ENCODE peak calls at places on chromosomes 11 and 22, in nine cellular contexts. U is body of pancreas, P is Peyer's patch, I is esophagus squamous epithelium, R is lower leg skin, J is transverse colon, L is tibial nerve, F is IMR-90, T is heart left ventricle. G is an unnamed sample.

GRCh38 chr11:22359295-22359694 is 21.1 kb downstream of the SLC17A6 start:
- DNase-seq in U (no peak), P (no peak), I (no peak), R (no peak), J (no peak), L (no peak), F (no peak), T (no peak), G (no peak)

GRCh38 chr22:19011075-19011474 is 75.0 kb upstream of the PRODH start:
- DNase-seq in U (no peak), P (no peak), I (no peak), R (no peak), J (no peak), L (no peak), F (no peak), T (no peak), G (no peak)

GRCh38 chr11:129317564-129317963 is 58.1 kb upstream of the BARX2 start:
- DNase-seq in U (peak), P (no peak), I (no peak), R (no peak), J (no peak), L (no peak), F (no peak), T (no peak), G (no peak)

GRCh38 chr11:44749160-44749559 is 22.4 kb downstream of the TSPAN18 start:
- DNase-seq in U (no peak), P (no peak), I (no peak), R (peak), J (no peak), L (no peak), F (no peak), T (no peak), G (no peak)

GRCh38 chr11:5242933-5243844 is 6.5 kb downstream of the HBG1 start:
- DNase-seq in U (no peak), P (no peak), I (no peak), R (no peak), J (no peak), L (no peak), F (peak), T (no peak), G (no peak)

GRCh38 chr11:128603752-128604472 is 16.6 kb upstream of the ETS1 start:
- DNase-seq in U (no peak), P (no peak), I (no peak), R (no peak), J (no peak), L (no peak), F (no peak), T (no peak), G (no peak)

GRCh38 chr11:128888034-128888985 is 2.8 kb upstream of the KCNJ5 start:
- DNase-seq in U (peak), P (peak), I (no peak), R (no peak), J (no peak), L (no peak), F (no peak), T (no peak), G (no peak)

GRCh38 chr11:117677729-117678310 is 119.2 kb downstream of the DSCAML1 start:
- DNase-seq in U (no peak), P (no peak), I (no peak), R (no peak), J (no peak), L (no peak), F (no peak), T (peak), G (no peak)

GRCh38 chr22:42379961-42380537 is 52.2 kb downstream of the NFAM1 start:
- DNase-seq in U (no peak), P (no peak), I (no peak), R (no peak), J (no peak), L (no peak), F (no peak), T (no peak), G (no peak)

GRCh38 chr11:87173185-87174039 is 135.7 kb downstream of the TMEM135 start:
- DNase-seq in U (no peak), P (no peak), I (no peak), R (no peak), J (no peak), L (no peak), F (peak), T (no peak), G (no peak)

GRCh38 chr11:32231909-32232493 is 141.1 kb downstream of the RCN1 start:
- DNase-seq in U (no peak), P (no peak), I (no peak), R (no peak), J (no peak), L (no peak), F (peak), T (no peak), G (no peak)

GRCh38 chr11:33687733-33688479 is 12.7 kb downstream of the C11orf91 start:
- DNase-seq in U (peak), P (peak), I (no peak), R (no peak), J (no peak), L (no peak), F (peak), T (no peak), G (peak)

GRCh38 chr11:96143016-96143670 is 199.9 kb downstream of the MAML2 start:
- DNase-seq in U (no peak), P (no peak), I (no peak), R (no peak), J (no peak), L (no peak), F (no peak), T (no peak), G (no peak)

GRCh38 chr11:74322667-74323066 is 11.2 kb upstream of the P4HA3 start:
- DNase-seq in U (peak), P (no peak), I (no peak), R (no peak), J (no peak), L (peak), F (peak), T (peak), G (peak)

GRCh38 chr11:14793546-14793945 is 98.5 kb downstream of the CYP2R1 start:
- DNase-seq in U (no peak), P (no peak), I (no peak), R (no peak), J (no peak), L (no peak), F (no peak), T (no peak), G (no peak)

GRCh38 chr11:7555067-7555699 is 41.4 kb downstream of the PPFIBP2 start:
- DNase-seq in U (peak), P (peak), I (no peak), R (no peak), J (peak), L (no peak), F (no peak), T (peak), G (peak)

GRCh38 chr22:27975381-27976013 is 56.4 kb upstream of the PITPNB start:
- DNase-seq in U (no peak), P (no peak), I (no peak), R (peak), J (no peak), L (no peak), F (peak), T (no peak), G (no peak)

GRCh38 chr22:17832665-17833064 is 58.4 kb upstream of the BID start:
- DNase-seq in U (no peak), P (peak), I (no peak), R (no peak), J (peak), L (no peak), F (no peak), T (peak), G (peak)

GRCh38 chr22:44683237-44683636 is 18.8 kb upstream of the PRR5 start:
- DNase-seq in U (no peak), P (no peak), I (no peak), R (no peak), J (no peak), L (no peak), F (no peak), T (no peak), G (no peak)

GRCh38 chr11:20161230-20161918 is 1.1 kb upstream of the DBX1 start:
- DNase-seq in U (no peak), P (no peak), I (no peak), R (no peak), J (no peak), L (no peak), F (no peak), T (no peak), G (no peak)

GRCh38 chr22:29503811-29504372 is 23.9 kb downstream of the NEFH start:
- DNase-seq in U (peak), P (peak), I (no peak), R (no peak), J (peak), L (peak), F (peak), T (peak), G (peak)

GRCh38 chr11:1233351-1234053 is 10.6 kb downstream of the MUC5B start:
- DNase-seq in U (no peak), P (no peak), I (no peak), R (peak), J (peak), L (no peak), F (no peak), T (peak), G (no peak)
- TF ChIP-seq CTCF in U (no peak), P (no peak), I (no peak), R (no peak), J (no peak), L (no peak), F (no peak), T (no peak), G (no peak)

GRCh38 chr22:39932918-39933649 is 27.1 kb upstream of the TMA7B start:
- DNase-seq in U (peak), P (peak), I (no peak), R (peak), J (peak), L (no peak), F (no peak), T (no peak), G (peak)
- TF ChIP-seq POLR2A in U (no peak), P (no peak), I (no peak), R (no peak), J (no peak), L (no peak), F (no peak), T (no peak), G (no peak)

GRCh38 chr11:78583889-78584288 is 9.2 kb upstream of the NARS2 start:
- DNase-seq in U (no peak), P (no peak), I (no peak), R (no peak), J (no peak), L (no peak), F (no peak), T (no peak), G (no peak)

GRCh38 chr11:78588517-78588916 is 13.9 kb upstream of the NARS2 start:
- DNase-seq in U (no peak), P (no peak), I (no peak), R (no peak), J (no peak), L (no peak), F (no peak), T (no peak), G (no peak)

GRCh38 chr11:78587446-78587845 is 12.8 kb upstream of the NARS2 start:
- DNase-seq in U (no peak), P (no peak), I (no peak), R (no peak), J (no peak), L (no peak), F (no peak), T (no peak), G (no peak)

DNA sequence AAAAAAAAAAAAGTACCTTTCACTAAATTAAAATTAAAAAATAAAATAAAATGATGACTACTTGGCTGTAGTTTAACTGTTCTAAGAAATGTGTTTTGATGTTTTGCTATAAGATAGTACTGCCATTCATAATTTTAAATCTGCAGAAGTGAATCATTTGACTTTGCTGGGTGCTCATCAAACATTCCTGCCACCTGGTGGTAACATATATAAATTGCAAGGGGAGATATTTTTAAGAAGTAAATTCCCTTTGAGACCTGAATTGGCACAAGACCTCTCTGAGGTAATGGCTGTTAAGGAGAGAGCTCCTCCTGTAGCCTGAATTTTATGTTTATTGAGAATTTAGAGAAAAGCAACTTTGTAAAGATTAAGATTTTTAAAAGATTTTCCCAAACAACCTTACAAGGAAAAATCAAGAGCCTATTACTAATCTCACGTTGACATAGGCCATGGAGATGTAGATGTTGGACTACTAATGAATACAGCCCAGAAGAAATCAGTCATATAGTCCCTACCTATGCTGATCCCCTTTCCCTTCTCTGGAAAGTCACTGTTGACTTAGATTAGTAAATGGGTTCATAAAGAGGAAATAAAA is 11.9 kb upstream of the NARS2 start:
- DNase-seq in U (no peak), P (no peak), I (no peak), R (no peak), J (no peak), L (no peak), F (peak), T (no peak), G (no peak)
- TF ChIP-seq CTCF in U (peak), P (peak), I (peak), R (no peak), J (peak), L (peak), F (peak), T (peak), G (no peak)

GRCh38 chr11:67432655-67433349 is 4.5 kb downstream of the RPS6KB2 start:
- DNase-seq in U (no peak), P (no peak), I (no peak), R (no peak), J (no peak), L (no peak), F (no peak), T (no peak), G (no peak)
- TF ChIP-seq POLR2A in U (no peak), P (no peak), I (no peak), R (no peak), J (no peak), L (no peak), F (no peak), T (no peak), G (no peak)

DNA sequence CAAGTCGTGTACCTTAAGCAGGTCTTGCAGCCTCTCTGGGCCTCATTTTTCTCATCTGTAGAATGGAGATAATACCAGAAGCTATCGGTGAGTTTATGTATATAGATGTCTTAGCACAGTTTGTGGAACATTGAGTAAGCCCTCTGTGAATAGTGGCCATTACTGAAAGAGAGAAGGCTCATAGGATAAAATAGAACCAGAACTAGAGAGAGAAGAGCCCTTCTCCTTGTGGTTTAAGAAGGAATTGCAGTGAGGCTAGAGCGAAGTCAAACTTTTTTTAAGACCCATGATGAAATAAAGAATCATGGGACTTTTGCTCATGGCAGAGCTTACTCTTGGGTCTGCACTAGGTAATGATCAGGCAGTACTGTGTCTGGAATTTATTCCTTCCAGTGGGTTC is 137.1 kb downstream of the TRIM44 start:
- DNase-seq in U (no peak), P (no peak), I (no peak), R (no peak), J (no peak), L (no peak), F (no peak), T (no peak), G (no peak)
- TF ChIP-seq CTCF in U (no peak), P (no peak), I (peak), R (no peak), J (no peak), L (no peak), F (no peak), T (no peak), G (no peak)

GRCh38 chr11:65307298-65308229 is 7.1 kb upstream of the CDC42EP2 start:
- DNase-seq in U (no peak), P (no peak), I (no peak), R (no peak), J (no peak), L (no peak), F (peak), T (no peak), G (no peak)

GRCh38 chr11:65303542-65303941 is 11.1 kb upstream of the CDC42EP2 start:
- DNase-seq in U (no peak), P (no peak), I (no peak), R (no peak), J (no peak), L (no peak), F (no peak), T (no peak), G (no peak)

GRCh38 chr11:65304110-65304509 is 10.6 kb upstream of the CDC42EP2 start:
- DNase-seq in U (no peak), P (no peak), I (no peak), R (no peak), J (no peak), L (no peak), F (no peak), T (no peak), G (no peak)

GRCh38 chr11:65304613-65305012 is 10.1 kb upstream of the CDC42EP2 start:
- DNase-seq in U (no peak), P (no peak), I (no peak), R (no peak), J (no peak), L (no peak), F (no peak), T (no peak), G (no peak)

GRCh38 chr11:65305501-65306268 is 9.0 kb upstream of the CDC42EP2 start:
- DNase-seq in U (peak), P (peak), I (no peak), R (no peak), J (peak), L (peak), F (peak), T (no peak), G (no peak)
- TF ChIP-seq POLR2A in U (no peak), P (no peak), I (no peak), R (no peak), J (no peak), L (no peak), F (no peak), T (no peak), G (no peak)

GRCh38 chr11:114175706-114176105 is 116.2 kb downstream of the ZBTB16 start:
- DNase-seq in U (no peak), P (no peak), I (no peak), R (no peak), J (no peak), L (no peak), F (no peak), T (no peak), G (no peak)

GRCh38 chr11:114178656-114179055 is 117.5 kb upstream of the NNMT start:
- DNase-seq in U (no peak), P (no peak), I (no peak), R (no peak), J (no peak), L (no peak), F (no peak), T (no peak), G (no peak)

GRCh38 chr11:114173836-114174235 is 114.3 kb downstream of the ZBTB16 start:
- DNase-seq in U (no peak), P (no peak), I (no peak), R (no peak), J (no peak), L (no peak), F (no peak), T (no peak), G (no peak)

GRCh38 chr11:114174712-114175495 is 115.4 kb downstream of the ZBTB16 start:
- DNase-seq in U (no peak), P (no peak), I (no peak), R (no peak), J (no peak), L (no peak), F (no peak), T (no peak), G (no peak)

DNA sequence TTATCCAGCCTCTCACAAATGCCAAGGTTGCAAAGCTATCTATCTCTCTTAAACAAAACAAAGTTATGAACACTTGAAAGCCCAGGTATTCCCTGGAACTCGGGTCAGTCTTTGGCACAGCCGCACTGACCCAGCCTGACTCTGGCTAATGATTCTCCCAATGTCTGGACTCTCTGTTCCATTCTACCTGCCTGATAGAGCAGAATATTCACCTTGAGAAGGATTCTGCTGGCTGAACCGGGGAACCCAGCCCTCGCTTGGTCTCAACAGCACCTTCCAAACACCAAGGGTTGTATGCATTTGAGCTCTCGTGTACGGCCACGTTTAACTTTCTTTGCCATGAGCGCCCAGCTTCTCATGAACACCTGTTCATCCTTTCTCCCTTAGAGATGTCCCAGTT is 116.8 kb downstream of the ZBTB16 start:
- DNase-seq in U (peak), P (peak), I (no peak), R (no peak), J (no peak), L (no peak), F (no peak), T (no peak), G (no peak)
- TF ChIP-seq CTCF in U (no peak), P (no peak), I (no peak), R (no peak), J (no peak), L (no peak), F (no peak), T (no peak), G (no peak)

DNA sequence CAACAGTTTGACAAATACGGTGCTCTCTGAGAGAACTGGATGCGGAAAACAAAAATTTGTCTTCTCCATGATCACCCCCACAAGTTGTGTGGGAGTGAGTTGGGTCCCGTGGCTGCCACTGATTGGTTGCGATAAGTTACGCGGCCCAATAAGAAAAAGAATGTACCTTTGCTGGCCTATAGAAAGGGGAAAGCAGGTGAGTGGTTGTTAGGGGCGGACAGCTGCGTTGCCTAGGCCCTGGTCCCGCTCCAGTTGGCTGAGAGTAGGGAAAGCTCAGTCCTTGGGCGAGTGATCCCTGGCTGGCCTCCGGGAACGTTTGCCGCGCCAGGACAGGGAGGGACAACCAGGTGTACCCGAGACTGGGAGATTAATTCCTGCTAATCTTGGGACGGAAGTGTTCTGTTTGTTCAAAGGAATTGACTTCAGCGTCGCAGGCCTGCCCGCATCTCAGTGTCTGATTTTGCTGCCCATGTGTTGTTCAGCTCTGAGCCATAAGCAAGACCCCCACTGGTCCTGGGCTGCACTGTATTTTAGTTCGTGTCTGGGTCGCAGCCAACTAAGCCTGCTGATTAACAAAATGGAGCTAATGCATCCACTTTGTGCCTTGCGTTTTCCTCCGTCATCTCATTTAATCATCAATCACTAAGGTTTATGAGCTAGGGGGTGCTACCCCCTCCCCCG is 773 bp upstream of the SYVN1 start:
- DNase-seq in U (peak), P (peak), I (no peak), R (peak), J (peak), L (peak), F (peak), T (peak), G (peak)
- TF ChIP-seq POLR2A in U (no peak), P (peak), I (no peak), R (no peak), J (peak), L (no peak), F (no peak), T (no peak), G (no peak)

GRCh38 chr11:12235945-12236743 is 125.8 kb downstream of the MICAL2 start:
- DNase-seq in U (peak), P (peak), I (no peak), R (no peak), J (peak), L (no peak), F (peak), T (no peak), G (no peak)

GRCh38 chr11:12235080-12235479 is 124.7 kb downstream of the MICAL2 start:
- DNase-seq in U (no peak), P (no peak), I (no peak), R (no peak), J (no peak), L (no peak), F (no peak), T (peak), G (no peak)

GRCh38 chr11:12237381-12237784 is 127.0 kb downstream of the MICAL2 start:
- DNase-seq in U (no peak), P (no peak), I (no peak), R (no peak), J (no peak), L (no peak), F (no peak), T (no peak), G (no peak)

GRCh38 chr11:12235549-12235944 is 125.2 kb downstream of the MICAL2 start:
- DNase-seq in U (peak), P (no peak), I (no peak), R (no peak), J (no peak), L (no peak), F (peak), T (no peak), G (no peak)

GRCh38 chr11:12236744-12237101 is 126.3 kb downstream of the MICAL2 start:
- DNase-seq in U (no peak), P (no peak), I (no peak), R (no peak), J (no peak), L (no peak), F (no peak), T (no peak), G (no peak)
- TF ChIP-seq CTCF in U (no peak), P (no peak), I (no peak), R (no peak), J (no peak), L (no peak), F (no peak), T (no peak), G (no peak)

G was measured in adrenal gland.